ENCODE peak calls at places on chromosomes 12 and 14, in eight cellular contexts. V is adipocyte, K is heart left ventricle, M is HCT116, G is lung, U is GM12878, Q is left lung, H is right lobe of liver. P is an unnamed sample. For H3K9me3, the result is how much of the 10 kb centered on the place peaks cover.

GRCh38 chr12:60205500-60205899 is 609.7 kb downstream of the SLC16A7 start:
- DNase-seq in V (peak), K (no peak), M (no peak), G (no peak), U (no peak), Q (no peak), H (no peak), P (no peak)

GRCh38 chr12:55932546-55932919 is 1.6 kb downstream of the DGKA start:
- DNase-seq in V (peak), K (no peak), M (no peak), G (no peak), U (no peak), Q (no peak), H (no peak), P (no peak)

GRCh38 chr14:68444449-68445168 is 348.3 kb downstream of the ZFP36L1 start:
- DNase-seq in V (peak), K (peak), M (no peak), G (no peak), U (no peak), Q (no peak), H (peak), P (no peak)

GRCh38 chr14:51750542-51750941 is 98.8 kb downstream of the FRMD6 start:
- DNase-seq in V (no peak), K (no peak), M (peak), G (no peak), U (no peak), Q (no peak), H (no peak), P (no peak)

GRCh38 chr12:91100901-91101300 is 10.4 kb downstream of the LUM start:
- DNase-seq in V (no peak), K (no peak), M (no peak), G (no peak), U (no peak), Q (no peak), H (no peak), P (no peak)

GRCh38 chr14:59020382-59020781 is 168.1 kb upstream of the DAAM1 start:
- DNase-seq in V (peak), K (no peak), M (peak), G (no peak), U (no peak), Q (no peak), H (no peak), P (no peak)

GRCh38 chr12:96352161-96352835 is 47.9 kb downstream of the CDK17 start:
- DNase-seq in V (no peak), K (no peak), M (no peak), G (no peak), U (no peak), Q (no peak), H (no peak), P (no peak)

GRCh38 chr12:123873795-123874194 is 98.8 kb downstream of the CCDC92 start:
- DNase-seq in V (no peak), K (no peak), M (no peak), G (no peak), U (no peak), Q (no peak), H (no peak), P (no peak)

GRCh38 chr14:70073924-70074566 is 114.7 kb downstream of the SLC8A3 start:
- DNase-seq in V (peak), K (peak), M (peak), G (peak), U (no peak), Q (peak), H (peak), P (peak)

GRCh38 chr12:100165356-100165755 is 22.7 kb upstream of the BLTP3B start:
- DNase-seq in V (no peak), K (no peak), M (no peak), G (no peak), U (no peak), Q (no peak), H (no peak), P (no peak)

DNA sequence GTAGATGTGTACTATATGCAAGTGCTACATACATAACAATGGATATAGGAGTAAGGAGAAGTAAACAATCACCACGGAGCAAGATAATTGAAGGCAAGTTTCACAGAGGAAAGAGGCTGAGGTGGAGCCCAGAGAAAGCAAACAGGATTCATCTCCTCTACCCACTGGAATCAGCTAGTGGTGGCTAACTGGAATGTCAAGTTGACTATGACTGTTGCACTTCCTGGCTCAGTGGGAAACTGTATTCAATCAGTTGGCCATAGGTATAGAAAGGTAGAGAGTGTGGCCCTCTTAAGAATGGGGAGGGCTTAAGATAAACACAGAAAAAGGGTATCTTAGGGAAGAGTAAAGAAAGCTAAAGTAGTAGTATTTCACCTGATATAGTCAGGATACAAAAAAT is 62.4 kb downstream of the MAP4K5 start:
- DNase-seq in V (no peak), K (no peak), M (no peak), G (no peak), U (no peak), Q (no peak), H (no peak), P (no peak)
- H3K9me3 ChIP-seq in V (half or more), K (under half), M (under half), G (under half), U (under half), Q (under half), H (under half), P (under half)

DNA sequence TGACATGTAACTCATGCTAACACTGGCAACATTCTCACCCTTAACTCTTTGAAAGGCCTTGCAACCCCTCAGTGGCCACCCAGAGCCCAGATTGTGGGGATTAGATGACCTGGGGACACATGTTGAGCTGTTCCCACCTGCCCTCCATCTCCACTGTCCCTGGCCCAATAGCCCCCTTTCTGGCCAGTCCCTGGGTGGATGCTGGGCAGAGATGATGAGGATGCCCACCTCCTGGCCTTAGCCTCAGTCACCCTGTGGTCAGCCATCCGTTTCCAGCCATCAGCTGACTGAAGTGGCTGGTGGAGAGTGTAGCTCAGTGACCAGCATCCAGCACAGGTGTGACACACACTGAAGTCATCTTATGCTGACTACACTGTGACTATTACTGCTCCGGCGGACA is 4.7 kb downstream of the ANHX start:
- DNase-seq in V (no peak), K (no peak), M (no peak), G (no peak), U (no peak), Q (no peak), H (no peak), P (no peak)
- H3K9me3 ChIP-seq in V (under half), K (under half), M (under half), G (under half), U (under half), Q (half or more), H (under half), P (under half)

GRCh38 chr12:58034311-58034710 is 92.9 kb downstream of the ATP23 start:
- DNase-seq in V (peak), K (no peak), M (no peak), G (no peak), U (no peak), Q (no peak), H (no peak), P (no peak)
- H3K9me3 ChIP-seq in V (under half), K (under half), M (under half), G (under half), U (under half), Q (half or more), H (under half), P (under half)

DNA sequence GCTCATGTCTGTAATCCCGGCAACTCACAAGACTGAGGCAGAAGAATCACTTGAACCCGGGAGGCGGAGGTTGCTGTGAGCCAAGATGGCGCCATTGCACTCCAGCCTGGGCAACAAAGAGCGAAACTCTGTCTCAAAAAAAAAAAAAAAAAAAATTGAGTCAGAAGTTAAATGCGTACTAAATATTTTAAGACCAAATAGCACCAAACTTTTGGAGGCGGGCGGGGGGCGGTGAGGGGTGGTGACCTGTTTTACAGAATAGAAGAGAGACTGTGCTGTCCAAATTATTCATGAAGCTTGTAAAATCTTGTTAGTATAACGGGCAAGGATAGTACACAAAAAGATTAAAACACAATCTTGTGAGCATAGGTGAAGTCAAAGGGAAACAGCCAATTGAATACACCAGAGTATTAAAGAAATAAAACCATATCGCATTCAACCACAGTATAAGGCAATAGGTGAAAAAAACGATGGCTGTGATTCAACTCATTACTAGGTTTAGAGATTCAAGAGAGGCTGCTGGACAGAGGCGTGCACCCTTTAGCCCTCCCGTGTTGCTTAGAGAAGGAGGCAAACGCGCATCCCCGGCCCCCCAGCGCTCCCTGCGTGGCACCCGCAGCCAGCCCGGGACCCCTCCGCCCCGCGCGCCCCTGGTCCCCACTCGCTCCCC is 571 bp downstream of the ZNF891 start:
- DNase-seq in V (no peak), K (no peak), M (no peak), G (no peak), U (no peak), Q (no peak), H (peak), P (no peak)
- H3K9me3 ChIP-seq in V (half or more), K (under half), M (under half), G (under half), U (under half), Q (half or more), H (under half), P (under half)

DNA sequence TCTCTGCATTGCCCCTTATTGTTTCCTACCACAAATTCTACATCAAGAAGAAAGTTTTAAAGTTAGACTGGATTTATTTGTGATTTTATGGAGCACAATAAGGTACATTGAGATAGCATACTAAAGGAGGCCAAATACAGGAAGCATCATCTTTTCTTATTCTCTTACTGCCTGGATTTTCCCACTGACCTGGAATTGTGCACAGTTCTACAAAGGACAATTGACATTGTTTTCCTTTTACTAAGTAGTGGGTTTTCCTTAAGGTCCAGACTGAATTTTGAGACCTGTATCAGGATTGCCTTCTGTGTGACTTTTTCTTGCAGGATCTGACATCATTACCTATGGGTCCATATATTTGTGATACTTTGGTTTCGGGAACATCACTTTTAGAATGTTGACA is 18.8 kb upstream of the ZNF140 start:
- DNase-seq in V (no peak), K (no peak), M (no peak), G (no peak), U (no peak), Q (no peak), H (no peak), P (no peak)
- H3K9me3 ChIP-seq in V (half or more), K (under half), M (half or more), G (half or more), U (half or more), Q (half or more), H (half or more), P (half or more)

DNA sequence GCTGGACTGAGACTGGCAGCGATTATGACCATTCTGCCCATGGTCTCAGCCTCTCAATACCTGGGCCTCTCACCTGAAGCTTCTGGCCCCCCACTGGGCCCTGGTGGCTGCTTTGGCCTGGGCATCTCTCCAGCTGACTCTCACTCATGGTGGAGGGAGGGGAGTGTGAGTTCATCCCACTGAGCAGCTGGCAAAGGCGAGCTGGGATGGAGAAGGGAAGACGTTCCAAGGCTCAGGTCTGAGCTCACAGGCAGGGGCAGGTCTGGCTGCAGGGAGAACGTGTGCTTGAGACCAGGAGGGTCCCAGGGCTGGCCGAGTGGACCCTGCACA is 103.5 kb downstream of the TMEM121 start:
- DNase-seq in V (no peak), K (no peak), M (no peak), G (no peak), U (no peak), Q (no peak), H (no peak), P (no peak)
- H3K9me3 ChIP-seq in V (under half), K (under half), M (under half), G (under half), U (under half), Q (under half), H (under half), P (under half)